ENCODE peak calls at places on chromosomes 13 and 19, in five cellular contexts. P is nucleus accumbens, E is kidney, A is SW480, O is dorsolateral prefrontal cortex. R is an unnamed sample.

GRCh38 chr13:75635621-75636338 is at the start of gene LMO7:
- DNase-seq in E (peak), A (peak), P (no peak), O (no peak), R (no peak)

GRCh38 chr13:35475131-35475959 is 1.1 kb downstream of the MAB21L1 start:
- DNase-seq in A (no peak), P (no peak), E (peak), O (no peak), R (no peak)

GRCh38 chr19:56193981-56194380 is 3.6 kb downstream of the ZSCAN5B start:
- DNase-seq in P (no peak), A (no peak), O (no peak), E (no peak), R (no peak)

GRCh38 chr19:55228015-55228391 is 560 bp downstream of the TMEM86B start:
- DNase-seq in E (no peak), A (no peak), P (no peak), O (no peak), R (peak)

GRCh38 chr19:54473071-54473941 is at the start of gene CDC42EP5:
- DNase-seq in A (peak), O (no peak), E (peak), P (no peak), R (no peak)

GRCh38 chr19:16497837-16498236 is 1.6 kb downstream of the C19orf44 start:
- DNase-seq in A (no peak), E (no peak), O (no peak), P (no peak), R (no peak)

GRCh38 chr19:15315101-15315500 is 17.2 kb downstream of the BRD4 start:
- DNase-seq in O (no peak), P (no peak), E (no peak), A (no peak), R (no peak)

GRCh38 chr13:47484564-47484963 is 516.5 kb downstream of the SUCLA2 start:
- DNase-seq in O (no peak), P (no peak), E (no peak), A (peak), R (no peak)

GRCh38 chr19:37906868-37907734 is at the start of gene SIPA1L3:
- DNase-seq in O (peak), A (peak), E (peak), P (peak), R (peak)

GRCh38 chr19:51366999-51367564 is 894 bp upstream of the ETFB start:
- DNase-seq in P (peak), E (peak), A (no peak), O (no peak), R (no peak)

GRCh38 chr13:60759499-60759898 is 362.5 kb downstream of the TDRD3 start:
- DNase-seq in E (no peak), O (no peak), P (no peak), A (no peak), R (no peak)

GRCh38 chr19:53981408-53981998 is 9.9 kb upstream of the CACNG6 start:
- DNase-seq in E (no peak), O (no peak), A (no peak), P (no peak), R (no peak)

GRCh38 chr19:41324921-41325639 is 15.1 kb downstream of the CCDC97 start:
- DNase-seq in E (peak), A (peak), P (peak), O (no peak), R (peak)

GRCh38 chr13:42152495-42152894 is 104.0 kb downstream of the DGKH start:
- DNase-seq in P (no peak), O (no peak), A (no peak), E (no peak), R (no peak)

GRCh38 chr13:50676602-50677001 is 166.9 kb downstream of the DLEU7 start:
- DNase-seq in O (no peak), P (no peak), E (no peak), A (peak), R (no peak)

GRCh38 chr19:30669329-30670010 is 297.3 kb downstream of the ZNF536 start:
- DNase-seq in E (peak), P (peak), O (peak), A (peak), R (peak)

GRCh38 chr19:7272856-7273578 is 21.2 kb downstream of the INSR start:
- DNase-seq in O (no peak), P (no peak), E (no peak), A (no peak), R (no peak)

GRCh38 chr19:8307400-8307964 is 676 bp downstream of the CD320 start:
- DNase-seq in E (peak), A (no peak), O (no peak), P (no peak), R (no peak)

GRCh38 chr19:18771328-18772242 is 19.5 kb downstream of the COMP start:
- DNase-seq in P (no peak), O (no peak), A (no peak), E (peak), R (no peak)

GRCh38 chr19:45474191-45474940 is 6.6 kb downstream of the FOSB start:
- DNase-seq in O (no peak), P (no peak), E (no peak), A (no peak), R (no peak)

GRCh38 chr13:26965976-26966375 is 205.4 kb upstream of the GPR12 start:
- DNase-seq in E (no peak), A (no peak), O (peak), P (no peak), R (peak)

R was measured in posterior cingulate gyrus.